ENCODE peak calls at places on chromosomes 5 and 9, in six cellular contexts. A is memory B cell; G is T-helper 2 cell; F is effector CD4-positive, alpha-beta T cell; J is mesenchymal stem cell; R is stimulated activated CD4-positive, alpha-beta T cell treated with anti-CD3 and anti-CD28 coated beads, Interleukin-4, amount 100 ng/mL, for 1 hour. C is an unnamed sample.

GRCh38 chr5:177131352-177131710 is 2.2 kb upstream of the NSD1 start:
- DNase-seq in A (no peak), G (no peak), F (no peak), J (no peak), R (no peak), C (no peak)

GRCh38 chr5:11904270-11904906 is at the start of gene CTNND2:
- DNase-seq in A (no peak), G (no peak), F (no peak), J (peak), R (no peak), C (no peak)

GRCh38 chr9:71812385-71812784 is 44.1 kb upstream of the CEMIP2 start:
- DNase-seq in A (no peak), G (no peak), F (no peak), J (no peak), R (no peak), C (no peak)

GRCh38 chr5:39167141-39167972 is 52.0 kb downstream of the FYB1 start:
- DNase-seq in A (no peak), G (peak), F (no peak), J (peak), R (no peak), C (no peak)

GRCh38 chr5:68749648-68750047 is 344.2 kb upstream of the SLC30A5 start:
- DNase-seq in A (no peak), G (peak), F (no peak), J (no peak), R (no peak), C (no peak)

GRCh38 chr9:130172161-130172857 is at the start of gene NCS1:
- DNase-seq in A (no peak), G (peak), F (no peak), J (peak), R (peak), C (no peak)

GRCh38 chr5:132483661-132484385 is 6.8 kb downstream of the IRF1 start:
- DNase-seq in A (no peak), G (no peak), F (no peak), J (no peak), R (no peak), C (no peak)

GRCh38 chr5:132495672-132496630 is 5.4 kb upstream of the IRF1 start:
- DNase-seq in A (peak), G (peak), F (peak), J (peak), R (peak), C (peak)

GRCh38 chr9:37382161-37382981 is 40.1 kb upstream of the GRHPR start:
- DNase-seq in A (no peak), G (no peak), F (no peak), J (no peak), R (no peak), C (no peak)

C was measured in T-helper 22 cell.